ENCODE peak calls at places on chromosomes 6 and 20, in eight cellular contexts. D is K562; V is fibroblast of lung; J is AG04450; S is AG10803; K is CD4-positive, alpha-beta T cell; C is Calu3; R is nephron progenitor cell. N is an unnamed sample.

GRCh38 chr6:57421503-57421902 is 104.1 kb downstream of the PRIM2 start:
- DNase-seq in J (no peak), R (no peak), S (peak; percentile 44), D (no peak), V (no peak), K (no peak), C (no peak), N (no peak)

GRCh38 chr20:12201289-12201991 is 283.7 kb downstream of the BTBD3 start:
- DNase-seq in K (no peak), R (no peak), V (peak; percentile 55), S (peak; percentile 63), C (no peak), J (no peak), D (no peak), N (no peak)

GRCh38 chr6:40791004-40791403 is 203.8 kb upstream of the LRFN2 start:
- DNase-seq in V (no peak), J (no peak), C (no peak), S (peak; percentile 23), R (peak; percentile 19), K (no peak), D (no peak), N (no peak)

GRCh38 chr6:157669747-157670216 is 153.3 kb upstream of the SNX9 start:
- DNase-seq in J (peak; percentile 37), K (peak; percentile 2), R (peak; percentile 63), V (peak; percentile 83), S (peak; percentile 84), D (no peak), C (peak; percentile 53), N (no peak)

GRCh38 chr20:6466065-6466810 is 301.2 kb upstream of the BMP2 start:
- DNase-seq in R (no peak), K (no peak), C (no peak), S (no peak), J (no peak), D (no peak), V (peak; percentile 39), N (no peak)

GRCh38 chr6:161303628-161304340 is 29.9 kb upstream of the AGPAT4 start:
- DNase-seq in D (no peak), V (peak; percentile 78), J (no peak), R (no peak), C (no peak), S (peak; percentile 14), K (no peak), N (no peak)

GRCh38 chr20:62702886-62703852 is 5.5 kb upstream of the NTSR1 start:
- DNase-seq in S (peak; percentile 82), C (peak; percentile 73), D (no peak), J (peak; percentile 72), R (no peak), V (peak; percentile 86), K (no peak), N (peak; percentile 79)

GRCh38 chr6:134446228-134446848 is 128.4 kb upstream of the SGK1 start:
- DNase-seq in S (peak; percentile 84), C (no peak), R (no peak), J (no peak), K (no peak), V (peak; percentile 74), D (no peak), N (no peak)

GRCh38 chr6:33088258-33088930 is 12.6 kb downstream of the HLA-DPB1 start:
- DNase-seq in S (no peak), K (no peak), V (no peak), J (no peak), D (no peak), R (no peak), C (no peak), N (no peak)

GRCh38 chr6:33092385-33092784 is 16.6 kb downstream of the HLA-DPB1 start:
- DNase-seq in J (no peak), D (no peak), C (no peak), R (no peak), K (no peak), S (no peak), V (no peak), N (no peak)

GRCh38 chr6:33093857-33094256 is 18.1 kb downstream of the HLA-DPB1 start:
- DNase-seq in R (no peak), C (no peak), D (no peak), J (no peak), V (no peak), K (no peak), S (no peak), N (no peak)

GRCh38 chr6:33088931-33089640 is 13.3 kb downstream of the HLA-DPB1 start:
- DNase-seq in J (no peak), R (no peak), K (no peak), C (no peak), S (no peak), D (no peak), V (no peak), N (no peak)

GRCh38 chr6:33091957-33092356 is 16.2 kb downstream of the HLA-DPB1 start:
- DNase-seq in V (no peak), D (no peak), R (peak; percentile 28), S (no peak), K (peak; percentile 39), C (peak; percentile 75), J (no peak), N (no peak)
- TF ChIP-seq CTCF in V (no peak), D (peak; percentile 96), R (peak; percentile 20), S (peak; percentile 25), K (peak; percentile 66), C (peak; percentile 85), J (no peak), N (peak; percentile 36)

GRCh38 chr6:33579828-33580714 is at the start of gene BAK1:
- DNase-seq in C (peak; percentile 96), D (peak; percentile 97), S (peak; percentile 86), J (peak; percentile 59), V (peak; percentile 88), K (peak; percentile 81), R (peak; percentile 84), N (no peak)
- TF ChIP-seq CTCF in C (peak; percentile 69), D (peak; percentile 88), S (peak; percentile 59), J (peak; percentile 54), V (peak; percentile 52), K (peak; percentile 63), R (no peak), N (peak; percentile 80)

DNA sequence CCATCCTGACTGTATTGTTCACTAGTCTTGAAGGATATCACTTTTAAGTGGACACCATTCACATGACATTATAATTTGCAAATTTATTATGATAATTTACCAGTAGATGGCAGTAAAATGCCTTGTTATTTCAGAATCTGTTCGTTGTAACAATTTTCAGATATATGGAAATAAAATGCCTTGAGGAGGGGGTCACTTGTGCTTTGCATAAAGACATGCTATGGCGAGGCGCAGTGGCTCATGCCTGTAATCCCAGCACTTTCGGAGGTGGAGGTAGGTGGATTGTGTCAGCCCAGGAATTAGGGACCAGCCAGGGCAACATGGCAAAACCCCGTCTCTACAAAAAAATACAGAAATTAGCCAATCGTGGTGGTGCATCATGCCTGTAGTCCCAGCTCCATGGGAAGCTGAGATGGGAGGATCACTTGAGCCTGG is 9.0 kb upstream of the NCOA6 start:
- DNase-seq in C (no peak), D (peak; percentile 40), J (no peak), R (no peak), K (no peak), V (peak; percentile 60), S (peak; percentile 41), N (no peak)
- TF ChIP-seq CTCF in C (peak; percentile 15), D (no peak), J (peak; percentile 46), R (peak; percentile 27), K (peak; percentile 70), V (no peak), S (peak; percentile 42), N (peak; percentile 84)

DNA sequence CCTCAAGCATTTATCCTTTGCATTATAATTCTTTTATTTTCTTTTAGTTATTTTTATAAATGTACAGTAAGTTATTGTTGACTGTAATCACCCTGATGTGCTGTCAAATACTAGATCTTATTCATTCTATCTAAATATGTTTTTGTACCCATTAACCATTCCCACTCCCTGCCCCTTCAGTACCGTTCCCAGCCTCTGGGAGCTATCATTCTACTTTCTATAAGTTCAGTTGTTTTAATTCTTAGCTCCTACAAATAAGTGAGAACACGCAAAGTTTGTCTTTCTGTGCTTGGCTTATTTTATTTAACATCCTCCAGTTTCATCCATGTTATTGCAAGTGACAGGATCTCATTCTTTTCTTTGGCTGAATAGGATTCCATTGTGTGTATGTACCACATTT is 12.5 kb upstream of the ERVFRD-1 start:
- DNase-seq in S (no peak), R (no peak), J (no peak), K (no peak), D (no peak), C (no peak), V (no peak), N (no peak)
- TF ChIP-seq CTCF in S (no peak), R (no peak), J (peak; percentile 28), K (no peak), D (no peak), C (no peak), V (no peak), N (peak; percentile 54)

DNA sequence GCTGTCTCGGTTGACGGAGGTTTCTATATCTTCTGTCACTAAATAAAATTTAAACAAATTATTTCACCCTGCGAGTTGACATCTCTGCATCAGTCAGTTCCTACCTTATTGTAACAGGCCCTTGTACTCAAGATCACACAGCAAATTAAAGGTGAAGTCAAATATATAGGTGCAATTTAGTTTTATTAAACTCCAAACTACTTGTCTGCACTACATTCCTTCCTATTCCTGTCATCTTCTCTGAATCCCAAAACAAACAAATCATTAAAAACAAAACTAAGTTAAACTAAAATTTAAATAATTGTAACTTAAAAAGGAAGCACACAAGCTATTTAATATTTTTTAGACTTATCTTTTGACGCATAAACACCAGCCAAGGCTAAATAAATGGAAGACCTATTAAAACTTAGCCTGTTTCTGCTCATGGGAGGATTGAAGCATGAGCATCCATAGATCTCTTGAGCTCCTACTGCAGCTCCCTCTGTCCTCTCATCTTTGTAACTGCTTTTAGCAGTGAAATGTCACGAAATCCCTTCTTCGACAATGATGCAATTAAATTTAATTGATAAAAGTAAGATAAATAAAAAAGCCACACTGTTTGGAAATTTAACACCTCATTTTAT is 1152.3 kb upstream of the GJE1 start:
- DNase-seq in C (no peak), K (no peak), J (no peak), R (no peak), S (peak; percentile 19), V (no peak), D (no peak), N (no peak)
- TF ChIP-seq CTCF in C (no peak), K (no peak), J (peak; percentile 2), R (no peak), S (peak; percentile 27), V (no peak), D (no peak), N (peak; percentile 61)

GRCh38 chr6:54992789-54993188 is 146.2 kb downstream of the FAM83B start:
- DNase-seq in S (no peak), C (no peak), K (no peak), V (no peak), R (no peak), D (no peak), J (no peak), N (no peak)
- TF ChIP-seq CTCF in S (peak; percentile 22), C (peak; percentile 55), K (no peak), V (peak; percentile 14), R (no peak), D (no peak), J (peak; percentile 39), N (peak; percentile 52)

DNA sequence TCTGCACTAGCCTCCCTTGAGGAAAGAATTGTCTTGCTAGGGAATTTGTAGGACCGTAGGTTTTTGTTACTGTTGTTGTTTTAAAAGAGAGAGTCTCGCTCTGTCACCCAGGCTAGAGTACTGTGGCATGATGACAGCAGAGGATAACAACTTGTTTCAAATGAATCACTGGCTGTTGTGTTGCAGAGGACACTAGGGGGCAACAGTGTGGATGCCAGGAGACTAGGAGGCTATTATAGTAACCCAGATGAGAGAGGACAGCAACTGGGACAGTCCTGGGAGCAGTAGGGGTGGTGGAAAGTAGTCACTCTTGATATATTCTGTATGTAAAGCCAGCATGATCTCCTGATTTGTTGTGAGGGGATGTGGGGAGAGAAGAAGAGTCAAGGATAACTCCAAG is 41.8 kb upstream of the LAMA4 start:
- DNase-seq in S (peak; percentile 71), V (peak; percentile 63), K (no peak), R (peak; percentile 6), J (no peak), D (no peak), C (peak; percentile 41), N (no peak)
- TF ChIP-seq CTCF in S (peak; percentile 71), V (peak; percentile 56), K (no peak), R (peak; percentile 39), J (peak; percentile 59), D (peak; percentile 36), C (peak; percentile 32), N (peak; percentile 78)